ENCODE peak calls at places on chromosomes 16 and 17, in five cellular contexts. X is suprapubic skin; M is lung microvascular endothelial cell; L is T-helper 9 cell; U is stimulated activated CD8-positive, alpha-beta memory T cell treated with anti-CD3 and anti-CD28 coated beads, Interleukin-15, amount 100 ng/mL, for 24 hours. N is an unnamed sample.

GRCh38 chr17:2056221-2057129 is 1.6 kb downstream of the HIC1 start:
- DNase-seq in L (peak), M (peak), X (peak), U (no peak), N (no peak)

GRCh38 chr16:1941162-1941923 is 1.7 kb downstream of the MSRB1 start:
- DNase-seq in M (no peak), X (no peak), U (no peak), L (no peak), N (no peak)

GRCh38 chr17:41710472-41711090 is 1.6 kb upstream of the GAST start:
- DNase-seq in X (no peak), M (peak), L (no peak), U (no peak), N (peak)

GRCh38 chr16:56931253-56931768 is 631 bp upstream of the HERPUD1 start:
- DNase-seq in X (no peak), L (no peak), M (no peak), U (no peak), N (peak)

GRCh38 chr16:49874613-49875237 is 18.8 kb upstream of the ZNF423 start:
- DNase-seq in X (no peak), L (no peak), M (no peak), U (no peak), N (no peak)

GRCh38 chr17:13671771-13672170 is 70.0 kb upstream of the HS3ST3A1 start:
- DNase-seq in U (no peak), M (no peak), X (no peak), L (no peak), N (no peak)

GRCh38 chr17:13920413-13920812 is 148.9 kb upstream of the COX10 start:
- DNase-seq in M (no peak), U (no peak), X (no peak), L (no peak), N (no peak)

GRCh38 chr17:12624221-12624620 is 41.5 kb upstream of the MYOCD start:
- DNase-seq in X (no peak), U (no peak), L (no peak), M (no peak), N (no peak)

GRCh38 chr16:67943256-67943618 is 683 bp downstream of the LCAT start:
- DNase-seq in U (no peak), X (no peak), M (no peak), L (no peak), N (no peak)

GRCh38 chr16:35305476-35305875 is 1846.1 kb downstream of the TP53TG3F start:
- DNase-seq in L (no peak), U (no peak), M (no peak), X (no peak), N (no peak)

GRCh38 chr16:65834680-65835079 is 531.8 kb upstream of the CDH5 start:
- DNase-seq in L (no peak), X (no peak), U (no peak), M (no peak), N (no peak)

GRCh38 chr16:15976225-15976812 is 26.9 kb downstream of the ABCC1 start:
- DNase-seq in M (no peak), U (no peak), X (no peak), L (no peak), N (no peak)

GRCh38 chr17:2822358-2822757 is 26.1 kb downstream of the RAP1GAP2 start:
- DNase-seq in X (no peak), L (no peak), U (no peak), M (no peak), N (no peak)

GRCh38 chr16:15498427-15499175 is 64.2 kb downstream of the BMERB1 start:
- DNase-seq in U (no peak), X (no peak), L (no peak), M (no peak), N (no peak)

N was measured in SK-N-DZ.